ENCODE peak calls at places on chromosomes 12 and 14, in six cellular contexts. H is heart right ventricle, Q is AG04450, P is cardiac muscle cell, M is MM.1S, L is stomach. K is an unnamed sample.

GRCh38 chr12:104969328-104969727 is 11.2 kb upstream of the SLC41A2 start:
- DNase-seq in H (no peak), Q (no peak), P (no peak), M (no peak), L (no peak), K (no peak)

GRCh38 chr12:52871291-52871961 is 22.6 kb upstream of the KRT78 start:
- DNase-seq in H (no peak), Q (no peak), P (no peak), M (no peak), L (peak), K (no peak)

GRCh38 chr12:76874491-76875190 is 4.2 kb downstream of the CSRP2 start:
- DNase-seq in H (no peak), Q (no peak), P (no peak), M (no peak), L (no peak), K (no peak)

GRCh38 chr12:48817957-48818830 is at the start of gene CACNB3:
- DNase-seq in H (peak), Q (no peak), P (peak), M (peak), L (peak), K (no peak)

GRCh38 chr14:60647081-60647836 is 2.0 kb downstream of the SIX1 start:
- DNase-seq in H (no peak), Q (no peak), P (no peak), M (no peak), L (no peak), K (no peak)

GRCh38 chr14:91358654-91359210 is 58.9 kb downstream of the CCDC88C start:
- DNase-seq in H (no peak), Q (no peak), P (no peak), M (no peak), L (no peak), K (no peak)

GRCh38 chr14:75077794-75078193 is 8.4 kb downstream of the ZC2HC1C start:
- DNase-seq in H (no peak), Q (no peak), P (no peak), M (no peak), L (no peak), K (no peak)

GRCh38 chr12:132360906-132361777 is 31.8 kb upstream of the GALNT9 start:
- DNase-seq in H (no peak), Q (no peak), P (no peak), M (no peak), L (no peak), K (no peak)

GRCh38 chr12:7915911-7916403 is 20.0 kb downstream of the SLC2A3 start:
- DNase-seq in H (no peak), Q (no peak), P (no peak), M (no peak), L (no peak), K (no peak)

GRCh38 chr14:101062611-101063010 is 159.1 kb upstream of the RTL1 start:
- DNase-seq in H (no peak), Q (no peak), P (no peak), M (no peak), L (no peak), K (no peak)

GRCh38 chr12:64633940-64634337 is 23.6 kb downstream of the RASSF3 start:
- DNase-seq in H (peak), Q (no peak), P (no peak), M (no peak), L (peak), K (no peak)

GRCh38 chr12:80778005-80778541 is 61.4 kb downstream of the MYF5 start:
- DNase-seq in H (no peak), Q (peak), P (peak), M (peak), L (peak), K (peak)

GRCh38 chr14:76955575-76956252 is 72.8 kb downstream of the IRF2BPL start:
- DNase-seq in H (no peak), Q (no peak), P (no peak), M (peak), L (no peak), K (no peak)

GRCh38 chr14:76954791-76955190 is 73.7 kb downstream of the IRF2BPL start:
- DNase-seq in H (no peak), Q (no peak), P (no peak), M (no peak), L (no peak), K (no peak)

GRCh38 chr14:76958020-76958965 is 70.2 kb downstream of the IRF2BPL start:
- DNase-seq in H (no peak), Q (no peak), P (no peak), M (no peak), L (no peak), K (no peak)

GRCh38 chr14:76957224-76957881 is 71.2 kb downstream of the IRF2BPL start:
- DNase-seq in H (no peak), Q (no peak), P (no peak), M (no peak), L (no peak), K (no peak)

GRCh38 chr14:76956253-76957090 is 72.0 kb downstream of the IRF2BPL start:
- DNase-seq in H (peak), Q (peak), P (peak), M (peak), L (peak), K (no peak)
- TF ChIP-seq CTCF in H (peak), Q (no peak), P (peak), M (no peak), L (peak), K (no peak)

GRCh38 chr12:29782285-29782820 is 1.4 kb downstream of the TMTC1 start:
- DNase-seq in H (no peak), Q (no peak), P (peak), M (peak), L (no peak), K (no peak)

GRCh38 chr12:29781176-29781575 is 2.6 kb downstream of the TMTC1 start:
- DNase-seq in H (no peak), Q (no peak), P (no peak), M (no peak), L (no peak), K (no peak)

GRCh38 chr12:29782821-29783772 is 645 bp downstream of the TMTC1 start:
- DNase-seq in H (peak), Q (no peak), P (peak), M (peak), L (peak), K (no peak)

GRCh38 chr12:29780084-29780483 is 3.7 kb downstream of the TMTC1 start:
- DNase-seq in H (no peak), Q (no peak), P (no peak), M (no peak), L (no peak), K (no peak)

GRCh38 chr12:29781705-29782266 is 2.0 kb downstream of the TMTC1 start:
- DNase-seq in H (no peak), Q (no peak), P (no peak), M (no peak), L (no peak), K (no peak)
- H3K4me3 ChIP-seq in H (peak), Q (peak), P (peak), M (peak), L (peak), K (no peak)

GRCh38 chr12:128827724-128828123 is 4.0 kb upstream of the SLC15A4 start:
- DNase-seq in H (no peak), Q (no peak), P (no peak), M (no peak), L (peak), K (no peak)

GRCh38 chr12:128825845-128826244 is 2.1 kb upstream of the SLC15A4 start:
- DNase-seq in H (no peak), Q (no peak), P (no peak), M (no peak), L (peak), K (no peak)

GRCh38 chr12:128833418-128833817 is 9.7 kb upstream of the SLC15A4 start:
- DNase-seq in H (no peak), Q (no peak), P (no peak), M (no peak), L (no peak), K (no peak)

GRCh38 chr12:128830505-128830893 is 6.7 kb upstream of the SLC15A4 start:
- DNase-seq in H (no peak), Q (no peak), P (no peak), M (peak), L (no peak), K (no peak)

DNA sequence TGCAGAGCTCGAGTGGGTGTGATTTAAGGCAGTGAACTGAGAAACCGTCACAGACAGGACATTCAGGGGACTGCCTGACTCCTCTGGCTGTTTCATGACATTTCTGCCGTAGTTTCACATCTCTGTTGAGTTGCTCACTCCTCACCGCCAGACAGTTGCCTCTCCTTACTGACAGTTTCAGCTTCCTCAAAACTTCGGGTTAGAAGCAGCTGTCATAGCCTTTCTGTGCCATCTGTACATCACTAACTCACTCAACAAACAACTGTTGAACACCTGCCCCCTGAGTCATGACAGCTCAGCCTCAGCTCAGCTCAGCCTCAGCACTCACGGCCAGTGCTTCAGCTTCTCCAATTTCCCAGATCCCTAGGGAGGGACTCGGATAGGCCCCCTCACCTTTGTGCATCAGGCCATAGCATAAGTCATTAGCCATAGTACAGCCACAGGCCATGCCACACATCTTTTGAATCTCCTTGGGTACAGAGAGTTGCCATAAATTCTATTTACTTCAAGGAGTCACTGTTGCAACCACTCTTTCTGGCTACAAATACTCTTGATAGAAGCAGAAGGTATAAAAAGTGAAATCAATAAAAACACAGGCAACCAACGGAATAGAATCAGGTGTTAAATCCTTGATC is 6.2 kb upstream of the SLC15A4 start:
- DNase-seq in H (no peak), Q (no peak), P (no peak), M (peak), L (peak), K (no peak)
- TF ChIP-seq CTCF in H (no peak), Q (no peak), P (no peak), M (no peak), L (no peak), K (no peak)

DNA sequence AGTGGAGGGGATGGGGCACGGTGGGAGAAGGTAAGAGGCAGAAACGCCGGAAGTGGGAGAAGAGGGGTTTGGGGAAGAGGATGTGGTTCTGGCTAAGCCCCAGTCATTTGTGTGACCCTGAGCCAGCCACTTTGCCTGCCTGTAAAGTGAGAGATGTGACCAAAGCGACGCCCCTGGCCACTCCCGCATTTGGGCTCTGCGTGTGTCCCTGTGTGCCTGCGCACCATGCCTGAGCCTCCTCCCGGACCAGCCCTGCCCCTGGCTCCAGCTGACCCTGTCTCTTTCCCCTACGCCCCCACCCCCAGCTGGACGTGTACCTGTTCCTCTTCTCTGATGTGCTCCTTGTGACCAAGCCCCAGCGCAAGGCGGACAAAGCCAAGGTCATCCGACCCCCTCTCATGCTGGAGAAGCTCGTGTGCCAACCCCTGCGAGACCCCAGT is 8.0 kb downstream of the PLEKHG6 start:
- DNase-seq in H (no peak), Q (no peak), P (no peak), M (no peak), L (no peak), K (no peak)
- H3K4me3 ChIP-seq in H (no peak), Q (no peak), P (no peak), M (no peak), L (no peak), K (no peak)

DNA sequence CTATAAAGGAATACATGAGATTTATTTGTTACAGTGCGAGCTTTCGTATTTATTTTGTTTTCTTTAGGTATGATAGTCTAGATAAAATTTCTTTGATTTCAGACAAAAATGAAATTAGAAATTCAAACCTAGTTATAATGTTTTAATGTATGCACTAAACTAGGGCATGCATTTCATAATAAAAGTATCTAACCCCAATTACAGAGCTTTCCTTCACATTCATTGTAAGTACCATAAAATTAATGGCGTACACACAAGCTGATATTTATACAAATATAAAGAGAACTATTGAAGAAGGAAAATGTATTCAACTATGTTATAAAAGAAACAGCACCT is 120.2 kb downstream of the GXYLT1 start:
- DNase-seq in H (no peak), Q (no peak), P (no peak), M (no peak), L (no peak), K (no peak)
- TF ChIP-seq CTCF in H (no peak), Q (no peak), P (no peak), M (no peak), L (no peak), K (no peak)

GRCh38 chr12:46351861-46352595 is 20.5 kb downstream of the SLC38A2 start:
- DNase-seq in H (no peak), Q (no peak), P (no peak), M (no peak), L (no peak), K (no peak)
- H3K4me3 ChIP-seq in H (no peak), Q (no peak), P (no peak), M (no peak), L (no peak), K (no peak)

GRCh38 chr12:692274-692673 is 29.0 kb upstream of the NINJ2 start:
- DNase-seq in H (no peak), Q (no peak), P (no peak), M (no peak), L (no peak), K (no peak)
- TF ChIP-seq CTCF in H (no peak), Q (no peak), P (no peak), M (no peak), L (no peak), K (no peak)

GRCh38 chr12:14366211-14366762 is 805 bp downstream of the ATF7IP start:
- DNase-seq in H (no peak), Q (no peak), P (peak), M (peak), L (no peak), K (no peak)

GRCh38 chr12:14373202-14373601 is 7.7 kb downstream of the ATF7IP start:
- DNase-seq in H (no peak), Q (peak), P (no peak), M (no peak), L (no peak), K (peak)

GRCh38 chr12:14365294-14366210 is at the start of gene ATF7IP:
- DNase-seq in H (peak), Q (peak), P (peak), M (peak), L (peak), K (peak)

GRCh38 chr12:14367097-14367661 is 1.7 kb downstream of the ATF7IP start:
- DNase-seq in H (no peak), Q (no peak), P (peak), M (peak), L (no peak), K (no peak)

DNA sequence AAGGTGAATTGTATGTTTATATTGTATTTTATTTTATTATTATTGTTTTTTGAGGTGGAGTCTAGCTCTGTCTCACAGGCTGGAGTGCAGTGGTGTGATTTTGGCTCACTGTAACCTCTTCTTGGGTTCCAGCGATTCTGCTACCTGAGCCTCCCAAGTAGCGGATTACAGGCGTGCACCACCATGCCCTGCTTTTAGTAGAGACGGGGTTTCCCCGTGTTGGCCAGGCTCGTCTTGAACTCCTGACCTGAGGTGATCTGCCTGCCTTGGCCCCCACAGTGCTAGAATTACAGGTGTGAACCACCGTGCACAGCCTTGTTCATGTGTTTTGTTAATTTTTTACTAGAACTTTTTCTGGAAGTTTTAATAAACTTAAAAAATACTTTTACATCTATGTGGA is 3.8 kb downstream of the ATF7IP start:
- DNase-seq in H (no peak), Q (no peak), P (no peak), M (no peak), L (no peak), K (no peak)
- H3K4me3 ChIP-seq in H (no peak), Q (no peak), P (no peak), M (no peak), L (no peak), K (no peak)

GRCh38 chr14:80213602-80214001 is 2.3 kb upstream of the DIO2 start:
- DNase-seq in H (no peak), Q (no peak), P (peak), M (peak), L (peak), K (peak)
- TF ChIP-seq CTCF in H (no peak), Q (peak), P (peak), M (peak), L (peak), K (peak)

GRCh38 chr12:72272731-72273498 is 745 bp downstream of the TRHDE start:
- DNase-seq in H (peak), Q (no peak), P (peak), M (no peak), L (no peak), K (no peak)
- H3K4me3 ChIP-seq in H (peak), Q (peak), P (peak), M (no peak), L (peak), K (peak)